ENCODE peak calls at places on chromosomes 5 and 9, in five cellular contexts. A, I, X, K and J are unnamed samples.
A peak's percentile ranks its signal among the peaks of the same experiment; 100 is the strongest.

GRCh38 chr5:60541980-60542379 is 158.0 kb downstream of the DEPDC1B start:
- DNase-seq in A (no peak), I (no peak), X (no peak), K (no peak), J (no peak)

GRCh38 chr5:9545959-9546851 is at the start of gene SEMA5A:
- DNase-seq in A (peak; percentile 60), I (peak; percentile 69), X (peak; percentile 78), K (peak; percentile 78), J (peak; percentile 78)

GRCh38 chr9:94921072-94921471 is 194.6 kb downstream of the AOPEP start:
- DNase-seq in A (no peak), I (peak; percentile 56), X (no peak), K (no peak), J (peak; percentile 65)

GRCh38 chr9:115522928-115523327 is 405.0 kb upstream of the TNC start:
- DNase-seq in A (no peak), I (no peak), X (no peak), K (no peak), J (no peak)

GRCh38 chr5:163506726-163507125 is 1.3 kb downstream of the MAT2B start:
- DNase-seq in A (peak; percentile 28), I (peak; percentile 39), X (no peak), K (no peak), J (no peak)

GRCh38 chr5:4514067-4514648 is 626.0 kb upstream of the ADAMTS16 start:
- DNase-seq in A (no peak), I (peak; percentile 54), X (no peak), K (no peak), J (no peak)

GRCh38 chr9:137054932-137055384 is 1.1 kb upstream of the ENTPD2 start:
- DNase-seq in A (no peak), I (no peak), X (no peak), K (no peak), J (no peak)

GRCh38 chr5:1807479-1808185 is 6.4 kb downstream of the NDUFS6 start:
- DNase-seq in A (no peak), I (no peak), X (no peak), K (no peak), J (no peak)

GRCh38 chr9:15135167-15135792 is 171.7 kb downstream of the TTC39B start:
- DNase-seq in A (peak; percentile 61), I (peak; percentile 79), X (no peak), K (peak; percentile 47), J (peak; percentile 86)

GRCh38 chr9:121601234-121601633 is 50.2 kb upstream of the DAB2IP start:
- DNase-seq in A (no peak), I (no peak), X (no peak), K (no peak), J (no peak)

GRCh38 chr5:90386099-90386710 is 23.4 kb downstream of the CETN3 start:
- DNase-seq in A (peak; percentile 29), I (peak; percentile 70), X (no peak), K (no peak), J (peak; percentile 28)

GRCh38 chr5:82922086-82922734 is 155.0 kb downstream of the TMEM167A start:
- DNase-seq in A (no peak), I (no peak), X (no peak), K (no peak), J (no peak)

GRCh38 chr9:89154651-89155336 is 23.8 kb downstream of the SHC3 start:
- DNase-seq in A (no peak), I (peak; percentile 85), X (no peak), K (no peak), J (peak; percentile 83)

GRCh38 chr9:91935805-91936204 is 14.2 kb downstream of the ROR2 start:
- DNase-seq in A (no peak), I (no peak), X (no peak), K (no peak), J (no peak)
- H3K27ac ChIP-seq in A (no peak overlapping the region), I (no peak overlapping the region), X (no peak overlapping the region), K (no peak overlapping the region), J (no peak overlapping the region)

GRCh38 chr5:178537467-178538381 is 52.5 kb downstream of the COL23A1 start:
- DNase-seq in A (no peak), I (no peak), X (no peak), K (no peak), J (peak; percentile 35)
- H3K9me3 ChIP-seq in A (no peaks in the 10 kb centered on the region), I (no peaks in the 10 kb centered on the region), X (no peaks in the 10 kb centered on the region), K (no peaks in the 10 kb centered on the region), J (no peaks in the 10 kb centered on the region)

DNA sequence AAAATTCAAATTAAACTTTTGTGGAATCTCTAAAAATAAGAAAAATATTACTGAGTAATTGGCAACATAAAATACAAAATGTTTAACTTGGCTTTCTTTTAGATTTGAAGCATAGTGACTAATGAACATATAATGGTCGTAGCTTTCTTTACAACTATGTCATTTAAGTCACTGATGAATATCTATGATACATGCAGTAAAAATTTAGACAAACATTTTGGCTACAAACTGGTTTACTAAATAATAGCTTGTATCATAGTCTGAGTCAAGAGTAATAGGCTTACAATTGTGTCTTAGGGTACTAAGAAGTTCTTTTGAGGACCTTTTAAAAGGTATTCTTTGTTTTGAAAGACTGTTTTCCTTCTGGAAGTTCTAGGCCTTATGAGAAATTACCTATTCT is 2.0 kb upstream of the APC start:
- DNase-seq in A (no peak), I (peak; percentile 87), X (no peak), K (no peak), J (no peak)
- H3K4me1 ChIP-seq in A (peaks cover 20% of the 10 kb centered on the region), I (peaks cover 51% of the 10 kb centered on the region), X (peaks cover 40% of the 10 kb centered on the region), K (peaks cover 37% of the 10 kb centered on the region), J (no peaks in the 10 kb centered on the region)

GRCh38 chr9:40913928-40914673 is 214.4 kb downstream of the FOXD4L6 start:
- DNase-seq in A (no peak), I (no peak), X (no peak), K (no peak), J (no peak)

GRCh38 chr9:40909821-40910220 is 218.7 kb downstream of the FOXD4L6 start:
- DNase-seq in A (no peak), I (no peak), X (no peak), K (no peak), J (no peak)

GRCh38 chr9:40911647-40912046 is 216.8 kb downstream of the FOXD4L6 start:
- DNase-seq in A (no peak), I (no peak), X (no peak), K (no peak), J (no peak)

GRCh38 chr9:40914772-40915659 is 213.5 kb downstream of the FOXD4L6 start:
- DNase-seq in A (no peak), I (no peak), X (no peak), K (no peak), J (no peak)

GRCh38 chr9:40913096-40913719 is 215.3 kb downstream of the FOXD4L6 start:
- DNase-seq in A (no peak), I (no peak), X (no peak), K (no peak), J (no peak)
- H3K27ac ChIP-seq in A (no peak overlapping the region), I (no peak overlapping the region), X (no peak overlapping the region), K (no peak overlapping the region), J (no peak overlapping the region)

GRCh38 chr5:67163863-67164595 is 32.6 kb downstream of the CD180 start:
- DNase-seq in A (no peak), I (no peak), X (no peak), K (no peak), J (no peak)

GRCh38 chr5:67156976-67157583 is 39.5 kb downstream of the CD180 start:
- DNase-seq in A (peak; percentile 43), I (peak; percentile 63), X (no peak), K (no peak), J (peak; percentile 28)

GRCh38 chr5:67163231-67163756 is 33.3 kb downstream of the CD180 start:
- DNase-seq in A (no peak), I (no peak), X (no peak), K (no peak), J (no peak)

GRCh38 chr5:67161767-67162166 is 34.8 kb downstream of the CD180 start:
- DNase-seq in A (no peak), I (no peak), X (no peak), K (no peak), J (no peak)

DNA sequence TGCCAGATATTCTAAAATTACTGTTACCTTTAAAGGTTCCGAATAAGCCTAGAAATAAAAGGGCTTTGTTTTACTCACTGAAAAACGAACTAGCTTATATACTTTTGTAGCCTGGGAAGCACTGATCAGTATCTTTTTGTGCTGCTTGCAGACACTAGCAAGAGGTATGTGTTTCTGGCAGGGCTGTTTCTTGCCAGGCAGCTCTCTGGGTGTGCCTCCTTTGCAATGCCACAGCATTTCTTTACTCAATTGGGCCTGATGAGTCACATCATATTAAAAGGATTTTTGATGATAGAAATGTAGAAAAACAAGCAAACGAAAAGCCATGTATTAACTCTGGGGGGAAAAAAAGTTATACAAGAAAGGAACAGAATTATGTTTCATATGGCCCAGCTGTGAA is 35.6 kb downstream of the CD180 start:
- DNase-seq in A (no peak), I (peak; percentile 87), X (no peak), K (no peak), J (peak; percentile 15)
- H3K9me3 ChIP-seq in A (no peaks in the 10 kb centered on the region), I (no peaks in the 10 kb centered on the region), X (no peaks in the 10 kb centered on the region), K (no peaks in the 10 kb centered on the region), J (no peaks in the 10 kb centered on the region)

DNA sequence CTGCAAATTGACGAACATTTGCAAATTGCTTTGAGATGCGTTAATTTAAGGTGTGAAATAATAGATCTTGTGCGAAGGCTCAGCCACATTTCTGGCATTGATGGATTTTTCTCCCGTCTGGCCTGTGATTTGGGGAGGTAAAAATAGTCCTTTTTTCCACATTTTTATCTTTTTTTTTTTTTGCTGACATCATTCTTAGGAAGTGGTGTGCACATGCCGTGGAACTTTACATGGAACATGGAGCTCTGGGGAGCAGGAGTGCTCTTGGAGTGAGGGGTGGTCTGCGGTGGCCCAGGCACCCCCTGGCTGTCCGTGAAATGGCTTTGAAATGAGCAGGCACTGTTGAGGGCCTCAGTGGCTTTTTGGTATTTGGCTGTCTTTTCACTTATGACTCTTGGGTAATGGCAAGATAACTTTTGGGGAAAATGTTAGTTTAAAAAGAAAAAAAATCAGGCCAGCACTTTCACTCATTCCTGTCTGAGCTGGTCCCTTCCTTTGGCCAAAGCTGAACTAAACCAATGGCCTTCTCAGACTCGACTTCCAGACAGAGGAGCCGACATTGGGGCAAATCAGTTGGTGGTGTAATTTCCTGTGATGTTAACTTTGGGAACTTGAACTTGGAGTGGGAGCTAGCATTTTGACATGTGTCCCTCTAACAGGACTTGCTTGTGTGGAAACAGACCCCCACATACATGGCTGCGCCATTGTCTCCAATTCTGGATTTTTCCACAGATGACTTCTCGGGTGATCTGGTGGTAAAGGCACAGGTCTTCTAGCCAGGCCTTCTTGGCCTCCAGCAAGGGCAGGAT is 4.2 kb downstream of the NEK6 start:
- DNase-seq in A (no peak), I (no peak), X (no peak), K (no peak), J (no peak)
- H3K4me1 ChIP-seq in A (peaks cover 19% of the 10 kb centered on the region), I (peaks cover 35% of the 10 kb centered on the region), X (peaks cover 78% of the 10 kb centered on the region), K (peaks cover 46% of the 10 kb centered on the region), J (peaks cover 9% of the 10 kb centered on the region)

GRCh38 chr9:37002036-37002412 is 32.0 kb downstream of the PAX5 start:
- DNase-seq in A (no peak), I (no peak), X (no peak), K (no peak), J (no peak)
- H3K27ac ChIP-seq in A (no peak overlapping the region), I (no peak overlapping the region), X (no peak overlapping the region), K (no peak overlapping the region), J (no peak overlapping the region)

GRCh38 chr9:71879644-71880174 is 31.3 kb downstream of the ABHD17B start:
- DNase-seq in A (no peak), I (no peak), X (no peak), K (no peak), J (no peak)
- H3K9me3 ChIP-seq in A (peaks cover 8% of the 10 kb centered on the region), I (no peaks in the 10 kb centered on the region), X (peaks cover 66% of the 10 kb centered on the region), K (peaks cover 75% of the 10 kb centered on the region), J (no peaks in the 10 kb centered on the region)